ENCODE peak calls at places on chromosomes 6 and 20, in four cellular contexts. H, M, F and Y are unnamed samples.
A peak's percentile ranks its signal among the peaks of the same experiment; 100 is the strongest.

GRCh38 chr6:36230376-36230775 is 33.8 kb downstream of the BRPF3 start:
- DNase-seq in M (no peak), F (no peak), H (no peak), Y (no peak)

GRCh38 chr6:20632696-20633095 is 98.4 kb downstream of the CDKAL1 start:
- DNase-seq in F (no peak), M (no peak), H (no peak), Y (no peak)

GRCh38 chr6:169648617-169649016 is 53.2 kb downstream of the WDR27 start:
- DNase-seq in H (no peak), M (no peak), F (no peak), Y (no peak)

GRCh38 chr6:82000551-82000950 is 247.0 kb downstream of the IBTK start:
- DNase-seq in F (no peak), M (no peak), H (no peak), Y (no peak)

GRCh38 chr6:82904860-82905259 is 160.8 kb downstream of the UBE3D start:
- DNase-seq in H (no peak), M (no peak), F (no peak), Y (no peak)

GRCh38 chr6:106488494-106489369 is 128.2 kb downstream of the CRYBG1 start:
- DNase-seq in F (no peak), M (no peak), H (no peak), Y (no peak)

GRCh38 chr20:56359212-56360132 is 698 bp downstream of the FAM210B start:
- DNase-seq in H (no peak), F (peak; percentile 27), M (peak; percentile 55), Y (no peak)

GRCh38 chr6:89489078-89489477 is 56.1 kb downstream of the ANKRD6 start:
- DNase-seq in F (no peak), H (no peak), M (no peak), Y (no peak)

GRCh38 chr20:15039088-15039762 is 701.8 kb upstream of the FLRT3 start:
- DNase-seq in F (no peak), H (no peak), M (no peak), Y (no peak)

GRCh38 chr20:56893206-56893605 is 264.1 kb downstream of the TFAP2C start:
- DNase-seq in M (no peak), H (no peak), F (peak; percentile 54), Y (no peak)

GRCh38 chr6:95321106-95321505 is 256.2 kb upstream of the MANEA start:
- DNase-seq in F (no peak), H (no peak), M (no peak), Y (no peak)

GRCh38 chr6:11043961-11044711 is at the start of gene ELOVL2:
- DNase-seq in M (peak; percentile 82), H (no peak), F (peak; percentile 70), Y (no peak)

GRCh38 chr6:165774903-165775608 is 112.0 kb upstream of the PDE10A start:
- DNase-seq in F (no peak), H (no peak), M (peak; percentile 28), Y (no peak)

GRCh38 chr20:24634855-24635254 is 165.4 kb downstream of the SYNDIG1 start:
- DNase-seq in F (no peak), M (peak; percentile 14), H (no peak), Y (peak; percentile 29)

GRCh38 chr6:46367365-46367764 is 123.9 kb downstream of the RCAN2 start:
- DNase-seq in M (no peak), F (no peak), H (no peak), Y (no peak)

GRCh38 chr6:94254689-94255088 is 835.3 kb upstream of the EPHA7 start:
- DNase-seq in F (no peak), H (no peak), M (no peak), Y (no peak)

GRCh38 chr20:38201356-38201755 is 36.3 kb upstream of the TGM2 start:
- DNase-seq in H (no peak), F (no peak), M (no peak), Y (no peak)

GRCh38 chr6:87165169-87165568 is 9.8 kb downstream of the ZNF292 start:
- DNase-seq in F (no peak), M (no peak), H (no peak), Y (no peak)

GRCh38 chr6:42978487-42978792 is 541 bp downstream of the PEX6 start:
- DNase-seq in M (peak; percentile 39), F (peak; percentile 40), H (no peak), Y (no peak)

GRCh38 chr6:89501239-89501638 is 68.3 kb downstream of the ANKRD6 start:
- DNase-seq in M (no peak), F (no peak), H (no peak), Y (no peak)

GRCh38 chr6:44456070-44456965 is 68.8 kb downstream of the CDC5L start:
- DNase-seq in F (no peak), M (peak; percentile 81), H (no peak), Y (peak; percentile 41)

GRCh38 chr6:47781732-47782131 is at the start of gene OPN5:
- DNase-seq in M (no peak), H (no peak), F (no peak), Y (no peak)

GRCh38 chr6:82872092-82872635 is 193.5 kb downstream of the UBE3D start:
- DNase-seq in H (no peak), M (no peak), F (no peak), Y (no peak)

GRCh38 chr20:44745560-44746366 is at the start of gene KCNK15:
- DNase-seq in H (no peak), F (peak; percentile 57), M (no peak), Y (no peak)

GRCh38 chr20:3188823-3189413 is 15.6 kb downstream of the DDRGK1 start:
- DNase-seq in F (no peak), H (no peak), M (no peak), Y (no peak)

GRCh38 chr6:158554611-158555361 is 5.1 kb upstream of the TMEM181 start:
- DNase-seq in H (no peak), F (no peak), M (no peak), Y (no peak)

GRCh38 chr20:32982617-32983458 is 21.4 kb downstream of the SUN5 start:
- DNase-seq in F (no peak), H (no peak), M (no peak), Y (no peak)

GRCh38 chr6:51459958-51460357 is 627.5 kb downstream of the PKHD1 start:
- DNase-seq in H (peak; percentile 73), M (no peak), F (no peak), Y (no peak)

GRCh38 chr6:107110200-107110599 is 5.1 kb downstream of the BEND3 start:
- DNase-seq in M (no peak), F (no peak), H (no peak), Y (no peak)

GRCh38 chr6:136646377-136646776 is 96.2 kb upstream of the MAP7 start:
- DNase-seq in H (no peak), M (no peak), F (no peak), Y (no peak)

GRCh38 chr6:170290306-170291128 is at the start of gene DLL1:
- DNase-seq in H (no peak), M (peak; percentile 66), F (peak; percentile 86), Y (no peak)

GRCh38 chr6:83221302-83221701 is 28.1 kb downstream of the RWDD2A start:
- DNase-seq in H (no peak), F (no peak), M (no peak), Y (no peak)

GRCh38 chr6:34970487-34970886 is 81.4 kb downstream of the ANKS1A start:
- DNase-seq in F (no peak), H (no peak), M (no peak), Y (no peak)

GRCh38 chr6:139392834-139393233 is 18.4 kb upstream of the CITED2 start:
- DNase-seq in H (peak; percentile 38), M (no peak), F (no peak), Y (no peak)

GRCh38 chr6:4888841-4889240 is 112.6 kb downstream of the CDYL start:
- DNase-seq in M (no peak), H (no peak), F (no peak), Y (no peak)

GRCh38 chr6:4891171-4891570 is 112.7 kb downstream of the RPP40 start:
- DNase-seq in H (no peak), M (no peak), F (no peak), Y (no peak)

GRCh38 chr6:4892785-4893485 is 110.9 kb downstream of the RPP40 start:
- DNase-seq in M (no peak), F (no peak), H (no peak), Y (no peak)

GRCh38 chr6:4885534-4885933 is 109.3 kb downstream of the CDYL start:
- DNase-seq in H (no peak), F (no peak), M (no peak), Y (no peak)

DNA sequence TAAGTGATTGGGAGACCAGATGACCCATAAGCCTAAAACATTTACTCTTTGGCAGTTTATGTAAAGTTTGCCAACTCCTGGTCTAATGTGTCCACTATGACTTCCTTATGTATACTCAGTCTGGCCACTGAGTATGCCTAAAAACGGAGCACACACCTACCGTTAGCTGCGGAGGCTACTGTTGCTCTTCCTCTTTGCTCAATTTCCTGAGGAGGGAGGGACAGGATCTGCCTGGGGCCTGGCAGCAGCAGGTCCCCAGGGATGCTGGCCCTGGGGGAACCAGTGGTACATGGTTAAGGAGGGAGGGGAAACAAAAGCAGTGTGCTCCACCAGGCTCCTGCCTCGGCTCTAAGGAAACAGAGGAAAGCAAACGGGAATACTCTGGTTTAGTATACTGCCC is 113.5 kb downstream of the CDYL start:
- DNase-seq in H (no peak), F (no peak), M (no peak), Y (no peak)
- TF ChIP-seq SP1 in H (no peak), F (no peak), M (no peak), Y (no peak)

DNA sequence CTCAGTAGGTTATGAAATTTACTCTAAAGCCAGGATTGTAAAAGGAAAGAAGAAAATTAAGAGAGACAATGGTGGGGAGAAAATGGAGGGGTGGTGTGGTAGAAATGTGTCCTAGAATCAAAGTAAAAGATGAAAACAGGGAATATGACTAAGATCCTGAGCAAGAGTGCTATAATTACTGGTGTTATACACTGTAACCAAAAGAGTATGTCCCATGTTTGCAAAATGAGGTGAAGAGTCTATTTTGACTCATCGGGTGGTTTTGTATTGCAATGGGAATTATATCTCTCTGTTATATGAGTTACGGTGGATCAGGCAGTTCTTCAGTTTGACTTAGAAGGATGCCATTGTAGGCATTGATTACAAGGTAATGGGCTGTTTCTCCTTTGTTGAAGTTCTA is 8.5 kb downstream of the L3MBTL3 start:
- DNase-seq in H (no peak), F (no peak), M (no peak), Y (no peak)
- TF ChIP-seq SP1 in H (no peak), F (no peak), M (no peak), Y (no peak)

GRCh38 chr6:41715779-41716515 is 19.5 kb downstream of the TFEB start:
- DNase-seq in M (no peak), H (no peak), F (no peak), Y (no peak)

GRCh38 chr6:41712651-41713103 is 22.7 kb downstream of the TFEB start:
- DNase-seq in H (no peak), M (no peak), F (no peak), Y (no peak)

GRCh38 chr6:41713161-41713649 is 22.2 kb downstream of the TFEB start:
- DNase-seq in M (no peak), F (no peak), H (no peak), Y (no peak)

GRCh38 chr6:41714556-41715273 is 20.7 kb downstream of the TFEB start:
- DNase-seq in F (no peak), M (no peak), H (no peak), Y (no peak)

GRCh38 chr6:41713650-41714291 is 21.6 kb downstream of the TFEB start:
- DNase-seq in F (no peak), M (no peak), H (peak; percentile 81), Y (no peak)
- TF ChIP-seq SP1 in F (no peak), M (no peak), H (no peak), Y (no peak)

DNA sequence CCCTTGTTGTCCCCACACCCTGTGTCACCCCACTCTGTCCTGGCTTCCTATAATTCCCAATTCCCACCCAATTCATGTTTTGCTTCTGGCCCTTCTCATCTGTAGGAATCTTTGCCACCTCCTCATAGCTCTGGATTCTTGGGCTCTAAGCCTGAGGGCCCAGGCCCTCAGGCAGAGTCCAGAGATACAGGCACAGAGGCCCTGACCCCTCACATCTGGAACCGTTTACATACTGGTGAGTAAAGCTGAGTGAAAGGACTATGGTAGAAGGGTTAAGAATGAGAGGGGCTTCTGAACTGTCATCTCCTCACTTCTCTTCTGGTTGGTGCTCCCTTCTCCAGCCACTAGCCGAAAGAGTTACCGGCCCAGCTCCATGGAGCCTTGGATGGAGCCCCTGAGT is 13.6 kb downstream of the PRRC2A start:
- DNase-seq in M (no peak), F (no peak), H (no peak), Y (no peak)
- TF ChIP-seq SP1 in M (no peak), F (no peak), H (no peak), Y (no peak)